ENCODE peak calls at places on chromosomes 16 and 17, in six cellular contexts. F is right lobe of liver, E is stomach, M is breast epithelium, H is ovary, S is heart left ventricle. N is an unnamed sample. For H3K9me3, the result is how much of the 10 kb centered on the place peaks cover.

GRCh38 chr17:2241823-2242222 is 61.8 kb downstream of the SMG6 start:
- DNase-seq in F (no peak), E (no peak), M (no peak), H (peak), S (no peak), N (no peak)

GRCh38 chr17:38324141-38324540 is 19.6 kb downstream of the GPR179 start:
- DNase-seq in F (no peak), E (no peak), M (no peak), H (no peak), S (no peak), N (no peak)

GRCh38 chr16:14375132-14375491 is 254.9 kb downstream of the PARN start:
- DNase-seq in F (no peak), E (no peak), M (no peak), H (no peak), S (no peak), N (no peak)

GRCh38 chr17:76155988-76156661 is 15.1 kb upstream of the FOXJ1 start:
- DNase-seq in F (no peak), E (no peak), M (peak), H (no peak), S (no peak), N (no peak)

GRCh38 chr16:81445143-81445922 is 725 bp downstream of the CMIP start:
- DNase-seq in F (peak), E (peak), M (peak), H (peak), S (peak), N (peak)

GRCh38 chr17:2084766-2085647 is 30.1 kb downstream of the HIC1 start:
- DNase-seq in F (no peak), E (no peak), M (no peak), H (peak), S (peak), N (no peak)

GRCh38 chr17:7133424-7133823 is 18.8 kb upstream of the ASGR2 start:
- DNase-seq in F (no peak), E (no peak), M (no peak), H (no peak), S (peak), N (peak)

GRCh38 chr16:1261131-1261917 is 5.5 kb downstream of the TPSD1 start:
- DNase-seq in F (no peak), E (no peak), M (no peak), H (no peak), S (peak), N (no peak)

GRCh38 chr16:31094088-31094423 is 541 bp downstream of the VKORC1 start:
- DNase-seq in F (no peak), E (no peak), M (no peak), H (no peak), S (no peak), N (no peak)

GRCh38 chr17:45814622-45815606 is 29.8 kb upstream of the SPPL2C start:
- DNase-seq in F (no peak), E (no peak), M (no peak), H (no peak), S (peak), N (no peak)

GRCh38 chr17:61245706-61246135 is 153.9 kb upstream of the TBX2 start:
- DNase-seq in F (no peak), E (no peak), M (no peak), H (no peak), S (no peak), N (no peak)

GRCh38 chr16:66429290-66429962 is 2.3 kb downstream of the BEAN1 start:
- DNase-seq in F (no peak), E (no peak), M (no peak), H (no peak), S (no peak), N (no peak)

GRCh38 chr16:67833418-67834241 is 8.5 kb upstream of the THAP11 start:
- DNase-seq in F (peak), E (peak), M (peak), H (peak), S (peak), N (peak)

GRCh38 chr16:26806641-26807040 is 260.1 kb upstream of the C16orf82 start:
- DNase-seq in F (no peak), E (no peak), M (no peak), H (no peak), S (no peak), N (no peak)

GRCh38 chr17:13036776-13037175 is 18.9 kb upstream of the ELAC2 start:
- DNase-seq in F (no peak), E (no peak), M (no peak), H (no peak), S (no peak), N (no peak)

GRCh38 chr17:75589017-75589918 is 1.7 kb downstream of the MYO15B start:
- DNase-seq in F (peak), E (peak), M (peak), H (peak), S (peak), N (peak)

GRCh38 chr17:61235821-61236197 is 163.8 kb upstream of the TBX2 start:
- DNase-seq in F (no peak), E (no peak), M (no peak), H (no peak), S (no peak), N (no peak)

GRCh38 chr16:52500963-52501362 is 46.0 kb downstream of the TOX3 start:
- DNase-seq in F (no peak), E (no peak), M (no peak), H (no peak), S (no peak), N (no peak)

GRCh38 chr16:982152-983043 is 828 bp downstream of the SOX8 start:
- DNase-seq in F (no peak), E (no peak), M (no peak), H (no peak), S (no peak), N (no peak)

GRCh38 chr16:10992797-10993196 is 48.4 kb downstream of the CLEC16A start:
- DNase-seq in F (no peak), E (peak), M (no peak), H (no peak), S (no peak), N (no peak)

GRCh38 chr17:40528692-40529417 is 27.4 kb upstream of the TNS4 start:
- DNase-seq in F (no peak), E (no peak), M (peak), H (no peak), S (no peak), N (no peak)

GRCh38 chr16:19984136-19984535 is 89.6 kb downstream of the GPR139 start:
- DNase-seq in F (no peak), E (no peak), M (no peak), H (no peak), S (no peak), N (no peak)

GRCh38 chr16:64858076-64858475 is 263.8 kb downstream of the CDH11 start:
- DNase-seq in F (no peak), E (no peak), M (no peak), H (no peak), S (no peak), N (no peak)

GRCh38 chr17:43822566-43823190 is 10.3 kb downstream of the MPP3 start:
- DNase-seq in F (no peak), E (no peak), M (no peak), H (no peak), S (no peak), N (no peak)

GRCh38 chr16:89038811-89039735 is 54.6 kb upstream of the ACSF3 start:
- DNase-seq in F (peak), E (no peak), M (no peak), H (no peak), S (peak), N (no peak)

GRCh38 chr16:89038221-89038721 is 55.4 kb upstream of the ACSF3 start:
- DNase-seq in F (no peak), E (no peak), M (no peak), H (no peak), S (peak), N (no peak)

GRCh38 chr16:89035698-89036570 is 57.7 kb upstream of the ACSF3 start:
- DNase-seq in F (peak), E (no peak), M (no peak), H (no peak), S (peak), N (no peak)

GRCh38 chr16:89036776-89037175 is 56.9 kb upstream of the ACSF3 start:
- DNase-seq in F (peak), E (no peak), M (no peak), H (no peak), S (peak), N (no peak)

DNA sequence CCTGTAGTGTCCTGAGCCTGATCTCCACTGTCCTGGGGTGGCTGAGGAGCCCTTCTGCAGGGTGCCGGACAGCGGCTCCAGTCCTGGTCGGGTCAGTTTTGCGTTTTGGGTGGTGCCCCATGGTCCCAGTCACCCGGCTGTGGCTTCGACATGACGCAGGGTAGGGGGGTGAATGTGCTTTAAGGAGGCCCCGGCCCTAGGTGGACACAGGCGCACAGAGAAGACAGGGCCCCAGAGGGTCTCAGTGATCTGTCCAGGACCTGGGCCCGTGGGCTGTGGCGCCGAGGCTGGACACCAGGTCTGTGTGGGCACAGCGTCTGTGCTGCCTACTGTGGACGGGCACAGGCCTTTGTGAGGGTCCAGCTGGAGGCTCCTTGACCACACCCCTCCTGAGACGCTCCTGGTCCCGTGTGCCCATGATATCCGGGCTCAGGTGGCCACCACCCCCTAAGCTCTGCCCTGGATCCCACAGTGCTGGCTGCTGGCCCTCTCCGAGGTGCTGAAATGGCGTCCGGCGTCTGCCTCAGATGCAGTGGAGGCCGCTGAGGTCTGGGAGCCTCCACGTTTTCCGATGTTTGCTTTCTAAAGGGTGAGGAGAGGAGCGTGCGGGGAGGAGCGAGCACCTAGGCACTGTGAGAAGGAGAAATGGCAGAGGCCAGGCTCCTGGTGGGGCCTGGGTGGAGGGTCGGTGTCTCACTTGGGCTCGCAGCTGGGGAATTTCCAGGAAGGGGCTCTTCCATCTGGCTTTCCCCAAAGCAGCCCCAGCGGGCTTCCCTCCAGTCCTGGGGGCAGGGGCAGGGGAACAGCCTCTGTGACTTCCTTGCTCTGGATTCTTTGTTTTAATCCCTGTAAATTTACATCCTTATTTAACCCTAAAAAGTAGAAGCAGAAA is 56.1 kb upstream of the ACSF3 start:
- DNase-seq in F (peak), E (no peak), M (no peak), H (no peak), S (peak), N (no peak)
- H3K27ac ChIP-seq in F (no peak), E (no peak), M (no peak), H (no peak), S (no peak), N (no peak)

GRCh38 chr16:46558018-46558417 is 63.2 kb downstream of the SHCBP1 start:
- DNase-seq in F (no peak), E (no peak), M (no peak), H (no peak), S (no peak), N (no peak)
- TF ChIP-seq CTCF in F (no peak), E (no peak), M (no peak), H (no peak), S (no peak), N (no peak)

GRCh38 chr17:70006159-70006558 is 68.9 kb upstream of the KCNJ16 start:
- DNase-seq in F (no peak), E (no peak), M (no peak), H (no peak), S (no peak), N (no peak)
- H3K9me3 ChIP-seq in F (under half), E (under half), M (under half), H (under half), S (under half), N (under half)

GRCh38 chr16:47887496-47887895 is 268.3 kb downstream of the ABCC12 start:
- DNase-seq in F (no peak), E (no peak), M (no peak), H (no peak), S (no peak), N (no peak)
- H3K27ac ChIP-seq in F (no peak), E (no peak), M (no peak), H (no peak), S (no peak), N (no peak)

GRCh38 chr17:81403671-81404534 is 8.6 kb downstream of the BAHCC1 start:
- DNase-seq in F (no peak), E (no peak), M (no peak), H (no peak), S (peak), N (no peak)

GRCh38 chr17:81404557-81405165 is 9.4 kb downstream of the BAHCC1 start:
- DNase-seq in F (no peak), E (no peak), M (no peak), H (no peak), S (peak), N (no peak)

GRCh38 chr17:81401727-81402529 is 6.7 kb downstream of the BAHCC1 start:
- DNase-seq in F (no peak), E (no peak), M (no peak), H (no peak), S (peak), N (no peak)

GRCh38 chr17:81402530-81402941 is 7.3 kb downstream of the BAHCC1 start:
- DNase-seq in F (no peak), E (no peak), M (no peak), H (no peak), S (peak), N (no peak)

DNA sequence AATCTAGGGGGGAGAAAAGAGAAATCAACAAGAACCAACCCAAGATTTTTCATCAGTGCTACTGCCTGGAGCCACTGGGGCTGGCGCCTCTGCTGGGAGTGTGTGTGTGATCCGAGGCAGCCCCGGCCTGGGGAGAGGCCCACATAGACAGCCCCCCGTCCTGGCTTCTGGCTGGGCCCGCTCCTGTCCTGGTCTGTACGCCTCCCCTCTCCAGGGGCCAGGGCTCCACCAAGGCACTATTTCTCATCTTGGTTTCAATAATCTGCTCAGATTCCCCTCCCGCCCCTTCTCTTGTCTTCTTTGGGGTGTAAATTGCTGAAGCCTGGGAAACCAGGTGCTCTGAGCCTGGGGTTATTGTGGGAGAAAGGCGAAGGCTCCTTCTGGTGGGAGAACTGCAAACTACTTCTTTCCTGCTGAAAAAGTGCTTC is 7.8 kb downstream of the BAHCC1 start:
- DNase-seq in F (no peak), E (no peak), M (no peak), H (no peak), S (no peak), N (no peak)
- TF ChIP-seq CTCF in F (no peak), E (no peak), M (no peak), H (no peak), S (peak), N (no peak)

DNA sequence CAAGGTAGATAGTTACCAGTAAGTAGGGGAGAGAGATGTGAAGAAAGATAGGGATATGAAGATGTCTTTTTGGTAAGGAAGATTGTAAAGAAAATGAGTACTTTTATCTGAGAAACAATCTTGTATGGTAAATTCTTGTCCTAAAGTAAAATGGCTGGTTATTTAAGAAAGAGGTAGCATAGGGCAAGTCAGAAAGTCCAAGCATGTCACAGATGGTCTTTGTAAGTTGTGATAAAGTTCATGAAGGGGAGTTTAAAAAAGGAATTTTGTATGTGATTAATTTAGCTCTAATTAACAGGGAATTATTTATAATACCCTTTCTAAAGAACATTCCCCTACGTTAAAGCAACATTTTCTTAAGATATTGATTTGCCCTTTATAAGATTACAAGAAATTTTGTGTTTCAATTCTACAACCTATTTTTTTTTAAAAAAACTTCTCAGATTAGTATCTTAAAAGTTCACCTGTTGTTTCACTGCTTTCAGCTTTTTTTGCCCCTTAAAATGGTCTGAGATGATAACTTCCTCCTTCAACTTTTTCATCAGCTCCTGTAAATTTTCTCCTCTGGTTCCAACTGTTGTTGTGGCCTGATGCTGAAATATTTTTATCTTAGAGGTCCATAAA is 16.2 kb upstream of the CPHXL start:
- DNase-seq in F (no peak), E (no peak), M (no peak), H (no peak), S (no peak), N (no peak)
- H3K9me3 ChIP-seq in F (under half), E (under half), M (under half), H (under half), S (under half), N (under half)

DNA sequence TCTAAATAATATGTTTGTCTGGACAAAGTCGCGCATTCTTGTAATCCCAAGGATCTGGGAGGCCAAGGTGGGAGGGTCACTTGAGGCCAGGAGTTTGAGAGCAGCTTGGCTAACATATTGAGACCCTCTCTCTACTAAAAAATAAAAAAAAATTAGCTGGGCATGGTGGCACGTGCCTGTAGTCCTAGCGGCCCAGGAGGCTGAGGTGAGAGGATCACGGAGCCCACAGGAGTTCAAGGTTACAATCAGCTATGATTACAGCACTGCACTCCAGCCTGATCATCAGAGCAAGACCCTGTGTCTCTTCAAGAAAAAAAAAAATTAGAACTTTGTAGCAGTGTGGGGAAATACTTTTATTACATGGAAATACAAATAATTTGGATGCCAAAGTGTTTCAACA is 6.1 kb upstream of the CHST6 start:
- DNase-seq in F (no peak), E (no peak), M (no peak), H (no peak), S (no peak), N (no peak)
- H3K27ac ChIP-seq in F (no peak), E (no peak), M (no peak), H (no peak), S (peak), N (no peak)

GRCh38 chr17:33664116-33664840 is 371.2 kb upstream of the ASIC2 start:
- DNase-seq in F (no peak), E (no peak), M (no peak), H (no peak), S (no peak), N (no peak)
- TF ChIP-seq CTCF in F (no peak), E (no peak), M (no peak), H (no peak), S (no peak), N (no peak)